ENCODE peak calls at places on chromosomes 13 and 19, in five cellular contexts. One of them, this sample, is unnamed. For H3K4me1, the result is how much of the 10 kb centered on the place peaks cover.

GRCh38 chr13:101308247-101309013 is 107.9 kb downstream of the NALCN start:
- DNase-seq in Caco-2: no peak
- DNase-seq in adrenal gland: no peak
- DNase-seq in tibial nerve: no peak
- DNase-seq in CD8-positive, alpha-beta T cell: no peak
- DNase-seq in this sample: no peak

GRCh38 chr13:60226507-60226906 is 62.8 kb upstream of the DIAPH3 start:
- DNase-seq in Caco-2: peak
- DNase-seq in adrenal gland: no peak
- DNase-seq in tibial nerve: no peak
- DNase-seq in CD8-positive, alpha-beta T cell: no peak
- DNase-seq in this sample: no peak

GRCh38 chr13:29362849-29363604 is 232.5 kb downstream of the SLC7A1 start:
- DNase-seq in Caco-2: peak
- DNase-seq in adrenal gland: peak
- DNase-seq in tibial nerve: no peak
- DNase-seq in CD8-positive, alpha-beta T cell: no peak
- DNase-seq in this sample: no peak

GRCh38 chr19:42068756-42069571 is 1.0 kb downstream of the GRIK5 start:
- DNase-seq in Caco-2: no peak
- DNase-seq in adrenal gland: no peak
- DNase-seq in tibial nerve: no peak
- DNase-seq in CD8-positive, alpha-beta T cell: no peak
- DNase-seq in this sample: no peak

GRCh38 chr19:1130801-1131717 is 27.3 kb downstream of the GPX4 start:
- DNase-seq in Caco-2: no peak
- DNase-seq in adrenal gland: no peak
- DNase-seq in tibial nerve: no peak
- DNase-seq in CD8-positive, alpha-beta T cell: peak
- DNase-seq in this sample: no peak

GRCh38 chr13:81197966-81198365 is 857.0 kb upstream of the SPRY2 start:
- DNase-seq in Caco-2: no peak
- DNase-seq in adrenal gland: no peak
- DNase-seq in tibial nerve: no peak
- DNase-seq in CD8-positive, alpha-beta T cell: no peak
- DNase-seq in this sample: no peak

GRCh38 chr19:19034204-19034624 is 811 bp downstream of the ARMC6 start:
- DNase-seq in Caco-2: peak
- DNase-seq in adrenal gland: peak
- DNase-seq in tibial nerve: no peak
- DNase-seq in CD8-positive, alpha-beta T cell: peak
- DNase-seq in this sample: no peak

GRCh38 chr13:23922005-23922932 is 25.0 kb upstream of the C1QTNF9B start:
- DNase-seq in Caco-2: no peak
- DNase-seq in adrenal gland: no peak
- DNase-seq in tibial nerve: no peak
- DNase-seq in CD8-positive, alpha-beta T cell: no peak
- DNase-seq in this sample: no peak

GRCh38 chr19:17418710-17419109 is 1.1 kb upstream of the MVB12A start:
- DNase-seq in Caco-2: no peak
- DNase-seq in adrenal gland: no peak
- DNase-seq in tibial nerve: no peak
- DNase-seq in CD8-positive, alpha-beta T cell: no peak
- DNase-seq in this sample: no peak

GRCh38 chr19:51398096-51398704 is 7.8 kb upstream of the C19orf84 start:
- DNase-seq in Caco-2: no peak
- DNase-seq in adrenal gland: no peak
- DNase-seq in tibial nerve: no peak
- DNase-seq in CD8-positive, alpha-beta T cell: no peak
- DNase-seq in this sample: no peak

GRCh38 chr19:33458171-33458633 is 63.4 kb downstream of the PEPD start:
- DNase-seq in Caco-2: no peak
- DNase-seq in adrenal gland: peak
- DNase-seq in tibial nerve: no peak
- DNase-seq in CD8-positive, alpha-beta T cell: no peak
- DNase-seq in this sample: no peak

GRCh38 chr19:16702123-16702522 is 17.5 kb upstream of the NWD1 start:
- DNase-seq in Caco-2: no peak
- DNase-seq in adrenal gland: no peak
- DNase-seq in tibial nerve: peak
- DNase-seq in CD8-positive, alpha-beta T cell: no peak
- DNase-seq in this sample: peak

GRCh38 chr19:19053508-19054314 is 10.1 kb upstream of the SLC25A42 start:
- DNase-seq in Caco-2: peak
- DNase-seq in adrenal gland: peak
- DNase-seq in tibial nerve: no peak
- DNase-seq in CD8-positive, alpha-beta T cell: peak
- DNase-seq in this sample: peak

GRCh38 chr19:6765738-6766356 is 1.4 kb downstream of the SH2D3A start:
- DNase-seq in Caco-2: peak
- DNase-seq in adrenal gland: no peak
- DNase-seq in tibial nerve: no peak
- DNase-seq in CD8-positive, alpha-beta T cell: no peak
- DNase-seq in this sample: no peak

GRCh38 chr13:101757446-101758039 is 305.1 kb downstream of the ITGBL1 start:
- DNase-seq in Caco-2: no peak
- DNase-seq in adrenal gland: no peak
- DNase-seq in tibial nerve: no peak
- DNase-seq in CD8-positive, alpha-beta T cell: no peak
- DNase-seq in this sample: no peak

GRCh38 chr19:33204136-33204973 is 10.2 kb downstream of the LRP3 start:
- DNase-seq in Caco-2: no peak
- DNase-seq in adrenal gland: no peak
- DNase-seq in tibial nerve: no peak
- DNase-seq in CD8-positive, alpha-beta T cell: no peak
- DNase-seq in this sample: peak

GRCh38 chr13:108269601-108270328 is at the start of gene TNFSF13B:
- DNase-seq in Caco-2: peak
- DNase-seq in adrenal gland: peak
- DNase-seq in tibial nerve: no peak
- DNase-seq in CD8-positive, alpha-beta T cell: peak
- DNase-seq in this sample: peak

GRCh38 chr13:49497272-49497671 is 1.5 kb downstream of the PHF11 start:
- DNase-seq in Caco-2: no peak
- DNase-seq in adrenal gland: no peak
- DNase-seq in tibial nerve: no peak
- DNase-seq in CD8-positive, alpha-beta T cell: no peak
- DNase-seq in this sample: no peak

GRCh38 chr19:33301011-33301899 is 1.1 kb downstream of the CEBPA start:
- DNase-seq in Caco-2: no peak
- DNase-seq in adrenal gland: no peak
- DNase-seq in tibial nerve: no peak
- DNase-seq in CD8-positive, alpha-beta T cell: no peak
- DNase-seq in this sample: peak

GRCh38 chr13:112056284-112056727 is 10.6 kb upstream of the SOX1 start:
- DNase-seq in Caco-2: no peak
- DNase-seq in adrenal gland: no peak
- DNase-seq in tibial nerve: no peak
- DNase-seq in CD8-positive, alpha-beta T cell: no peak
- DNase-seq in this sample: no peak

GRCh38 chr13:21089827-21090226 is 28.4 kb upstream of the LATS2 start:
- DNase-seq in Caco-2: no peak
- DNase-seq in adrenal gland: no peak
- DNase-seq in tibial nerve: no peak
- DNase-seq in CD8-positive, alpha-beta T cell: no peak
- DNase-seq in this sample: no peak

GRCh38 chr13:103066991-103067390 is 774 bp upstream of the SLC10A2 start:
- DNase-seq in Caco-2: no peak
- DNase-seq in adrenal gland: no peak
- DNase-seq in tibial nerve: no peak
- DNase-seq in CD8-positive, alpha-beta T cell: no peak
- DNase-seq in this sample: no peak

GRCh38 chr19:49677232-49677881 is at the start of gene PRMT1:
- DNase-seq in Caco-2: peak
- DNase-seq in adrenal gland: no peak
- DNase-seq in tibial nerve: no peak
- DNase-seq in CD8-positive, alpha-beta T cell: no peak
- DNase-seq in this sample: peak

GRCh38 chr19:1360818-1361461 is 22.8 kb upstream of the NDUFS7 start:
- DNase-seq in Caco-2: no peak
- DNase-seq in adrenal gland: peak
- DNase-seq in tibial nerve: peak
- DNase-seq in CD8-positive, alpha-beta T cell: no peak
- DNase-seq in this sample: peak

DNA sequence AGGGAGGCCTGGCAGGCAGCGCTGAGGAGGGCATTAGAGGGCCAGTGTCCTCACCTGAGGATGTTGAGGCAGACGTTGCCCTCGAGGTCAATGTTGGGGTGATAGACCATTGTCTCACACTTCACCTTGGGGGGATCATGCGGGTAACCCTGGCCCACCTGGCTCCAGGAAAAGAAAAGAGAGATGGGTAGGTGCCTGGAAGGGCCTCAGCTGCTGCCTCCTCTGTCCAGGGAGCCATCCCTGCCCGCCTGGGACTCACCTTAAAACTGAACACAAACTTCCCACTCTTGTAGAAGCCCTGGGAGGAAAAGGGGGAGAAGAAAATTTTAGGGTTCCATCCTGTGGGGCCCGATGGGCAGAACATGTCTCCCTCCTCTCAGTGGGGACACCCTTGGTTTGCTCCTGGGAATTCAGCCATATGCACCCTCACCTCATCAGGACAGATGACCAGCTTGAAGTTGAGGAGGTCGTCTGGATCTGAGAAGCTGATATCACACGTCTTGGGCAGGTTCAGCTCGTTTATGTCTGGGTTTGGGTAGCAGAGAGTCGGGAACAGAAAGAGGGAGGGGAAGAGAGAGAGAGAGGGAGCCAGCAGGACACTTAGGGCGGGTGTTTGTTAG is 1.7 kb downstream of the UBE2M start:
- DNase-seq in Caco-2: no peak
- DNase-seq in adrenal gland: peak
- DNase-seq in tibial nerve: no peak
- DNase-seq in CD8-positive, alpha-beta T cell: no peak
- DNase-seq in this sample: no peak
- H3K4me1 ChIP-seq in Caco-2: under half
- H3K4me1 ChIP-seq in adrenal gland: half or more
- H3K4me1 ChIP-seq in tibial nerve: half or more
- H3K4me1 ChIP-seq in CD8-positive, alpha-beta T cell: under half
- H3K4me1 ChIP-seq in this sample: under half

DNA sequence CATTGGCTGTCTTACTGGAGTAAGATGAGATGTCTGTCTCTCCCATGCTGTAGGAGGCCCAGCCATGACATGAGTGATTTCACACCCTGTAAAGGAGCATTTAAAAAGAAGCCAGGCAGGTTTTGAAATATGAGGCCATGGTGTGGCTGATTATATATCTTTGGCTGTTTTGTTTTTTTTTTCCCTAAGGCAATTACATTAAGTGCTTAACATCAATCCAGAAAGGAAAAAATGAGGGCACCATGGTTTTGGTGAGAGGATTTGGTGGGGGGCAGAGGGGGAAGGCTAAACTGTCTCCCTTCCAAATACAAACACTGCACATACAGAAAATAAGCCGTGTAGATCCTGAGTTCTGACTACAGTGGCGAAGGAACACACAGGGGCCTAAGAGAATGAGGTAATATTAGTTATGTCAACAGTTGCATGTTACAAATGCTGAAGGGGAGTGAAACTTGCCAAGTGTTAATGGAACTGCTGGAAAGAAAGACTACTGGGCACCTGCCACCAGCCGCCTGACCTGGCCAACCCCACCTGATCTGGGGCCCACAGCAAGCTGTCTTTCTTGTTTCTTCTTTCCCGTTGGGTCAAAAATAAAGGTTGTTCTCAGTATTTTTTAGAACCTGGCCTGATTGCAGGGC is 183.7 kb upstream of the TSC22D1 start:
- DNase-seq in Caco-2: no peak
- DNase-seq in adrenal gland: no peak
- DNase-seq in tibial nerve: no peak
- DNase-seq in CD8-positive, alpha-beta T cell: no peak
- DNase-seq in this sample: peak
- H3K4me1 ChIP-seq in Caco-2: half or more
- H3K4me1 ChIP-seq in adrenal gland: under half
- H3K4me1 ChIP-seq in tibial nerve: under half
- H3K4me1 ChIP-seq in CD8-positive, alpha-beta T cell: under half
- H3K4me1 ChIP-seq in this sample: under half

GRCh38 chr19:5631511-5632240 is 8.8 kb downstream of the SAFB start:
- DNase-seq in Caco-2: no peak
- DNase-seq in adrenal gland: peak
- DNase-seq in tibial nerve: no peak
- DNase-seq in CD8-positive, alpha-beta T cell: no peak
- DNase-seq in this sample: no peak

GRCh38 chr19:5628470-5628869 is 5.6 kb downstream of the SAFB start:
- DNase-seq in Caco-2: no peak
- DNase-seq in adrenal gland: peak
- DNase-seq in tibial nerve: no peak
- DNase-seq in CD8-positive, alpha-beta T cell: no peak
- DNase-seq in this sample: no peak

GRCh38 chr19:5632241-5632612 is 9.3 kb downstream of the SAFB start:
- DNase-seq in Caco-2: no peak
- DNase-seq in adrenal gland: no peak
- DNase-seq in tibial nerve: no peak
- DNase-seq in CD8-positive, alpha-beta T cell: no peak
- DNase-seq in this sample: no peak

GRCh38 chr19:5627395-5627904 is 4.6 kb downstream of the SAFB start:
- DNase-seq in Caco-2: no peak
- DNase-seq in adrenal gland: peak
- DNase-seq in tibial nerve: peak
- DNase-seq in CD8-positive, alpha-beta T cell: no peak
- DNase-seq in this sample: peak

DNA sequence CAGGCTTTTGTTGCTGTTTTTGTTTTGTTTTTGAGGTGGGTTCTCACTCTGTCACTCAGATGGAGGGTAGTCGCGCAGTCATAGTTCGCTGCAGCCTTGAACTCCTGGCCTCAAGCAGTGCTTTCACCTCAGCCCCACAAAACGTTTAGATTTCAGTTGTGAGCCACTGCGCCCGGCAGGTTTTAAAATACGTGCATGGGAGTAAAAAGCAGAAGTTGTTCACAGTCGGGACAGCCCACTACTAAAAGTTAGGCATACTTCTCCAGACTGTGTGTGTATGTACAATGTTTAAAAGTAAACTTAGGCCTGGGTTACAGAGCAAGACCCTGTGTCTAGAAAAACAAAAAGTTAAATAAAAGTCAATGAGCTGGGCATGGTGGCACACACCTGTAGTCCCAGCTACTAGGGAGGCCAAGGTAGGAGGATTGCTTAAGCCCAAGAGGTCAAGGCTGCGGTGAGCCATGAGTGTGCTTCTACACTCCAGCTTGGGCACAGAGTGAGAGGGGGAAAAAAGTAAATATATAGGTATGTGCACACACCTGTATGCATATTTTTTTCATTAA is 6.1 kb downstream of the SAFB start:
- DNase-seq in Caco-2: no peak
- DNase-seq in adrenal gland: peak
- DNase-seq in tibial nerve: no peak
- DNase-seq in CD8-positive, alpha-beta T cell: no peak
- DNase-seq in this sample: no peak
- H3K4me1 ChIP-seq in Caco-2: under half
- H3K4me1 ChIP-seq in adrenal gland: half or more
- H3K4me1 ChIP-seq in tibial nerve: half or more
- H3K4me1 ChIP-seq in CD8-positive, alpha-beta T cell: half or more
- H3K4me1 ChIP-seq in this sample: half or more

DNA sequence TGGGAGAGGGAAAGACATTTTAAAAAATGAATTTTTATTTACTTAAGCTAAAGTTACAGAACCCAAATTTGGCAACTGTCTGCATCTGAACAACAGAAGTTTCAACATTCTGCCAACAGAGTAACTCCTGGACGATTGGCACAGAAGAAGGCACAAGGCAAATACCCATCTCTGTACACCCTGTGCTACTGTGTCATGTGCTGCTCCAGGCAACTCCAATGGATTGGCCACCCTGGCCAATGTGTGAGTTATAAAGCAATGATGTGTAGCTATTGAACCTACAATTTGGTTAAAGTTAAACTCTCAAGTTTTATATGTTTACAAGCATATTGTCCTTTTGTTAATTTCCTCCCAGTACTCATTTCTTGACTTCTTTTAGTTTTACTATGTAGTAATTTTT is 6.1 kb downstream of the STARD13 start:
- DNase-seq in Caco-2: no peak
- DNase-seq in adrenal gland: no peak
- DNase-seq in tibial nerve: no peak
- DNase-seq in CD8-positive, alpha-beta T cell: no peak
- DNase-seq in this sample: no peak
- H3K4me1 ChIP-seq in Caco-2: under half
- H3K4me1 ChIP-seq in adrenal gland: half or more
- H3K4me1 ChIP-seq in tibial nerve: half or more
- H3K4me1 ChIP-seq in CD8-positive, alpha-beta T cell: under half
- H3K4me1 ChIP-seq in this sample: half or more

This sample was measured in psoas muscle.